ENCODE peak calls at places on chromosomes 13 and 19, in six cellular contexts. G is thoracic aorta, R is cardiac fibroblast, F is right cardiac atrium, W is Peyer's patch, J is Caco-2. E is an unnamed sample.
A peak's percentile ranks its signal among the peaks of the same experiment; 100 is the strongest.

GRCh38 chr13:75384881-75385707 is 96.9 kb downstream of the TBC1D4 start:
- DNase-seq in J (peak; percentile 70), G (no peak), W (no peak), R (no peak), F (no peak), E (no peak)

GRCh38 chr13:101544979-101545378 is 92.5 kb downstream of the ITGBL1 start:
- DNase-seq in F (no peak), R (no peak), W (no peak), J (no peak), G (no peak), E (no peak)

GRCh38 chr13:31528176-31528575 is 211.2 kb upstream of the RXFP2 start:
- DNase-seq in W (no peak), J (peak; percentile 45), G (no peak), R (no peak), F (no peak), E (no peak)

GRCh38 chr13:20101467-20102316 is 59.2 kb downstream of the GJA3 start:
- DNase-seq in G (no peak), W (peak; percentile 7), R (no peak), J (no peak), F (no peak), E (no peak)

GRCh38 chr19:1754651-1755466 is 1.6 kb downstream of the ONECUT3 start:
- DNase-seq in J (no peak), F (no peak), R (no peak), G (no peak), W (no peak), E (no peak)

GRCh38 chr19:49592486-49593232 is 1.7 kb downstream of the PRR12 start:
- DNase-seq in F (no peak), R (no peak), J (no peak), G (no peak), W (no peak), E (peak; percentile 58)

GRCh38 chr13:67466569-67466968 is 236.4 kb upstream of the PCDH9 start:
- DNase-seq in J (no peak), G (no peak), W (no peak), F (peak; percentile 4), R (no peak), E (no peak)

GRCh38 chr13:93715866-93716265 is 489.3 kb downstream of the GPC6 start:
- DNase-seq in G (no peak), R (no peak), F (no peak), J (no peak), W (no peak), E (no peak)

GRCh38 chr19:38228005-38228377 is 4.0 kb upstream of the DPF1 start:
- DNase-seq in G (no peak), W (no peak), F (no peak), J (no peak), R (no peak), E (no peak)

GRCh38 chr19:24033962-24034342 is 53.0 kb upstream of the ZNF254 start:
- DNase-seq in G (peak; percentile 16), R (peak; percentile 69), J (peak; percentile 42), F (peak; percentile 74), W (peak; percentile 70), E (peak; percentile 64)

GRCh38 chr13:62997696-62998095 is 1582.0 kb upstream of the PCDH20 start:
- DNase-seq in R (no peak), W (no peak), G (no peak), J (no peak), F (no peak), E (no peak)

GRCh38 chr13:29435125-29435911 is 160.2 kb downstream of the SLC7A1 start:
- DNase-seq in W (no peak), J (no peak), F (peak; percentile 50), G (no peak), R (peak; percentile 87), E (no peak)

GRCh38 chr19:18441804-18442788 is 4.2 kb upstream of the ISYNA1 start:
- DNase-seq in F (no peak), W (no peak), J (no peak), R (no peak), G (no peak), E (no peak)

GRCh38 chr19:48250290-48251025 is 5.3 kb downstream of the CARD8 start:
- DNase-seq in R (no peak), F (no peak), W (no peak), J (no peak), G (no peak), E (no peak)

GRCh38 chr19:43634068-43634467 is 5.6 kb downstream of the CADM4 start:
- DNase-seq in W (no peak), G (no peak), J (no peak), R (no peak), F (no peak), E (no peak)

GRCh38 chr13:51826606-51827005 is 18.4 kb downstream of the TMEM272 start:
- DNase-seq in F (peak; percentile 81), G (no peak), J (no peak), W (no peak), R (peak; percentile 48), E (no peak)

GRCh38 chr19:49863935-49864320 is 3.4 kb downstream of the PNKP start:
- DNase-seq in W (no peak), R (no peak), G (no peak), F (peak; percentile 54), J (no peak), E (no peak)

GRCh38 chr13:42720116-42720857 is 61.1 kb upstream of the FAM216B start:
- DNase-seq in F (peak; percentile 40), J (peak; percentile 52), W (peak; percentile 67), G (no peak), R (peak; percentile 99), E (peak; percentile 51)

GRCh38 chr19:5447700-5448311 is 7.4 kb upstream of the ZNRF4 start:
- DNase-seq in G (no peak), F (no peak), R (no peak), W (no peak), J (no peak), E (no peak)

GRCh38 chr13:99304541-99304940 is 2.7 kb downstream of the GPR183 start:
- DNase-seq in R (no peak), J (no peak), F (no peak), W (no peak), G (no peak), E (no peak)
- H3K4me3 ChIP-seq in R (no peak overlapping the region), J (no peak overlapping the region), F (no peak overlapping the region), W (peak overlapping the region; percentile 37), G (peak overlapping the region; percentile 58), E (no peak overlapping the region)

GRCh38 chr19:57560049-57560491 is 407 bp upstream of the ZNF550 start:
- DNase-seq in W (no peak), R (peak; percentile 63), G (no peak), F (peak; percentile 68), J (no peak), E (peak; percentile 62)

GRCh38 chr19:57563547-57563946 is 3.9 kb upstream of the ZNF550 start:
- DNase-seq in G (no peak), F (no peak), R (no peak), W (no peak), J (no peak), E (no peak)

GRCh38 chr19:57559008-57559403 is 657 bp downstream of the ZNF550 start:
- DNase-seq in J (peak; percentile 12), R (peak; percentile 23), G (no peak), W (no peak), F (peak; percentile 50), E (peak; percentile 59)

GRCh38 chr19:57558525-57558924 is 1.1 kb downstream of the ZNF550 start:
- DNase-seq in F (no peak), J (no peak), R (peak; percentile 38), G (no peak), W (no peak), E (no peak)

GRCh38 chr19:57559404-57560025 is at the start of gene ZNF550:
- DNase-seq in G (peak; percentile 53), F (peak; percentile 97), R (peak; percentile 91), J (peak; percentile 90), W (peak; percentile 95), E (peak; percentile 93)
- H3K4me3 ChIP-seq in G (peak within 1 kb of the TSS; percentile 74), F (peak within 1 kb of the TSS; percentile 66), R (peak within 1 kb of the TSS; percentile 99), J (peak within 1 kb of the TSS; percentile 91), W (peak within 1 kb of the TSS; percentile 78), E (peak within 1 kb of the TSS; percentile 90)

GRCh38 chr13:46296920-46297319 is 85.2 kb downstream of the LRRC63 start:
- DNase-seq in W (no peak), F (peak; percentile 28), J (no peak), G (no peak), R (peak; percentile 92), E (no peak)

GRCh38 chr13:46297338-46297737 is 85.6 kb downstream of the LRRC63 start:
- DNase-seq in W (no peak), J (no peak), R (peak; percentile 43), F (no peak), G (no peak), E (no peak)

GRCh38 chr13:46296465-46296822 is 84.7 kb downstream of the LRRC63 start:
- DNase-seq in J (no peak), F (no peak), R (no peak), W (no peak), G (no peak), E (no peak)

DNA sequence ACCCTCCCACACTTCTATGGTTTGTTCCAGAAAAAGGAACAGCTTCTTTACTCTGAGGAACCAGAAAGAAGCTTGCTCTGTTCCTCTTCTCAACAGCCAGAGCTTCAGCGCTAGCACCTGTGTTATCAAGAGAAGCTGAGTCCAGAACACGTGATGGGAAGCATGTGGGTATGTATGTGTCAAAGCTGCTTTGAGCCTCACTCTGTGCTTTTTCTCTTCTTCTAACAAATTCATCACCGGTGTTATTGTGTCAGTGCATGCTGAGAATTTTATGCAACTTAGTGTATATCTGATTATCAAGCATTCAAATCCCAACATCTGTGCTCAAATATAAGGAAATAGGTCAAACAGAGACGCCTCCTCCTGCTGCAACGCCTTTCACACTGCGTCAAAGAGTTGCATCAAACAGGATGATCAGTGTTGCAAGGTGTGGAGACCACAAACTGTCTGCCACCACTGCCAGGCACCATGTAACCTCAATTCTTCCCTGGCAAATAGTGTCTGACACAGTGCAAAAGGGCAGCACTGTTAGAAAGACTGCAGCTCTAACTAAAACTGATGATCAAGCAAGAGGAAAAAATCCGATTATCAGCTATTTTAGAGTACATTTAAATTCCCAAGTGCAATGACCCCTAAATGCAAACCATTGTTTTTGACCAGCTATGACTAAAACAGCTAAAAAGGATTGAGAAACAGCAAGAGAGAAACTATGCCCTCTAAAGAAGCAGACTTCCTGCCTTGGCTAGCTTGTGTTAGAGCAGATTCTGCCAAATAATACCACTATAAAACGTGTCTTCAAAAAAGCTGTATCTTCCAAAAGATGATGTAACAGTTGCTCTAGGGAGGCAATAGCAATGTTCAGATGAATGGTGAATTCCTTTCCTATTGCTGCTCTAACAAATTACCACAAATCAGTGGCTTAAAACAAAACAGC is 84.1 kb downstream of the LRRC63 start:
- DNase-seq in G (no peak), R (peak; percentile 96), J (no peak), W (peak; percentile 68), F (peak; percentile 51), E (no peak)
- H3K4me3 ChIP-seq in G (no peak overlapping the region), R (no peak overlapping the region), J (no peak overlapping the region), W (no peak overlapping the region), F (no peak overlapping the region), E (no peak overlapping the region)

GRCh38 chr13:39038569-39038898 is 278 bp downstream of the NHLRC3 start:
- DNase-seq in J (no peak), G (no peak), W (peak; percentile 58), F (no peak), R (no peak), E (no peak)

GRCh38 chr13:39037880-39038568 is at the start of the genes NHLRC3 and PROSER1:
- DNase-seq in W (peak; percentile 95), R (peak; percentile 97), G (peak; percentile 87), J (peak; percentile 93), F (peak; percentile 97), E (peak; percentile 88)

GRCh38 chr13:39040206-39040605 is 1.9 kb downstream of the NHLRC3 start:
- DNase-seq in F (no peak), J (no peak), G (no peak), W (no peak), R (peak; percentile 12), E (no peak)

GRCh38 chr13:39037410-39037879 is 444 bp downstream of the PROSER1 start:
- DNase-seq in G (no peak), R (no peak), W (no peak), J (no peak), F (no peak), E (no peak)

GRCh38 chr13:39039033-39039432 is 777 bp downstream of the NHLRC3 start:
- DNase-seq in J (no peak), W (no peak), G (no peak), F (no peak), R (no peak), E (no peak)
- H3K4me3 ChIP-seq in J (peak overlapping the region; percentile 84), W (peak overlapping the region; percentile 61), G (peak overlapping the region; percentile 82), F (peak overlapping the region; percentile 93), R (peak overlapping the region; percentile 92), E (peak overlapping the region; percentile 90)